ENCODE peak calls at places on chromosome 15, in nine cellular contexts. C, M, E, W, O, F, Y, K and R are unnamed samples.

GRCh38 chr15:62456011-62456920 is 291.2 kb upstream of the C2CD4B start:
- DNase-seq in O (no peak), F (no peak), K (no peak), W (no peak), M (no peak), C (no peak), Y (no peak), E (no peak), R (no peak)

GRCh38 chr15:101022876-101023275 is 103.7 kb downstream of the LRRK1 start:
- DNase-seq in K (no peak), C (no peak), O (no peak), W (no peak), F (no peak), E (no peak), Y (no peak), M (no peak), R (no peak)

GRCh38 chr15:69782809-69783208 is 314.9 kb downstream of the TLE3 start:
- DNase-seq in M (peak; percentile 27), O (no peak), Y (no peak), C (no peak), W (no peak), K (no peak), F (no peak), E (no peak), R (no peak)

GRCh38 chr15:92393994-92394326 is 279 bp downstream of the ST8SIA2 start:
- DNase-seq in C (no peak), F (no peak), Y (no peak), M (no peak), O (no peak), W (no peak), E (peak; percentile 19), K (no peak), R (no peak)

GRCh38 chr15:76252249-76252648 is 59.0 kb downstream of the ETFA start:
- DNase-seq in K (no peak), E (no peak), O (no peak), F (no peak), M (peak; percentile 9), C (no peak), W (no peak), Y (no peak), R (no peak)

GRCh38 chr15:31228980-31229826 is 97.4 kb upstream of the KLF13 start:
- DNase-seq in W (no peak), M (peak; percentile 58), O (no peak), Y (no peak), K (no peak), F (no peak), E (no peak), C (no peak), R (peak; percentile 20)

GRCh38 chr15:41944313-41944940 is 27.9 kb downstream of the EHD4 start:
- DNase-seq in E (peak; percentile 95), K (peak; percentile 67), M (peak; percentile 50), C (no peak), O (peak; percentile 73), F (peak; percentile 98), Y (no peak), W (no peak), R (peak; percentile 35)

GRCh38 chr15:83010709-83011270 is 649 bp downstream of the C15orf40 start:
- DNase-seq in Y (peak; percentile 60), W (peak; percentile 49), K (peak; percentile 87), E (peak; percentile 83), C (peak; percentile 47), O (peak; percentile 34), F (peak; percentile 73), M (peak; percentile 89), R (peak; percentile 87)

GRCh38 chr15:82950746-82951370 is 1.7 kb downstream of the HOMER2 start:
- DNase-seq in C (no peak), O (no peak), M (no peak), E (no peak), W (no peak), K (no peak), Y (no peak), F (no peak), R (no peak)

GRCh38 chr15:50353251-50353998 is 1.6 kb downstream of the GABPB1 start:
- DNase-seq in Y (no peak), F (peak; percentile 82), M (no peak), C (no peak), W (no peak), K (no peak), E (peak; percentile 87), O (no peak), R (no peak)

GRCh38 chr15:51266548-51266947 is 71.8 kb downstream of the CYP19A1 start:
- DNase-seq in Y (no peak), K (no peak), E (no peak), M (no peak), C (no peak), F (peak; percentile 13), O (no peak), W (no peak), R (no peak)

GRCh38 chr15:33402640-33403039 is 91.9 kb downstream of the RYR3 start:
- DNase-seq in K (no peak), M (no peak), F (no peak), Y (no peak), W (no peak), C (no peak), E (no peak), O (no peak), R (no peak)

GRCh38 chr15:92897620-92898019 is 2.5 kb upstream of the CHD2 start:
- DNase-seq in M (peak; percentile 12), O (no peak), C (no peak), Y (no peak), F (no peak), E (no peak), W (no peak), K (no peak), R (no peak)